ENCODE peak calls at places on chromosomes 7 and 10, in six cellular contexts. O is spleen, G is Panc1, H is endodermal cell, U is coronary artery, F is endothelial cell of umbilical vein. W is an unnamed sample.

GRCh38 chr7:142176901-142177300 is 65.4 kb downstream of the MGAM2 start:
- DNase-seq in O (no peak), G (no peak), H (no peak), U (no peak), F (no peak), W (no peak)

GRCh38 chr7:158737064-158737695 is 32.6 kb upstream of the NCAPG2 start:
- DNase-seq in O (no peak), G (no peak), H (no peak), U (no peak), F (no peak), W (no peak)

GRCh38 chr10:116676118-116676517 is 55.4 kb downstream of the PNLIPRP2 start:
- DNase-seq in O (no peak), G (no peak), H (no peak), U (no peak), F (no peak), W (no peak)

GRCh38 chr10:22766693-22767092 is 52.3 kb upstream of the PIP4K2A start:
- DNase-seq in O (no peak), G (no peak), H (no peak), U (no peak), F (no peak), W (no peak)

GRCh38 chr7:108094933-108095710 is 35.0 kb downstream of the LAMB4 start:
- DNase-seq in O (no peak), G (peak), H (no peak), U (no peak), F (peak), W (peak)

GRCh38 chr7:277228-277627 is 12.7 kb upstream of the FOXL3 start:
- DNase-seq in O (no peak), G (no peak), H (no peak), U (no peak), F (no peak), W (no peak)

GRCh38 chr10:29243750-29244149 is 45.1 kb upstream of the LYZL1 start:
- DNase-seq in O (no peak), G (no peak), H (peak), U (no peak), F (peak), W (no peak)

GRCh38 chr7:47228386-47229014 is 353.4 kb downstream of the TNS3 start:
- DNase-seq in O (no peak), G (no peak), H (peak), U (no peak), F (no peak), W (no peak)

DNA sequence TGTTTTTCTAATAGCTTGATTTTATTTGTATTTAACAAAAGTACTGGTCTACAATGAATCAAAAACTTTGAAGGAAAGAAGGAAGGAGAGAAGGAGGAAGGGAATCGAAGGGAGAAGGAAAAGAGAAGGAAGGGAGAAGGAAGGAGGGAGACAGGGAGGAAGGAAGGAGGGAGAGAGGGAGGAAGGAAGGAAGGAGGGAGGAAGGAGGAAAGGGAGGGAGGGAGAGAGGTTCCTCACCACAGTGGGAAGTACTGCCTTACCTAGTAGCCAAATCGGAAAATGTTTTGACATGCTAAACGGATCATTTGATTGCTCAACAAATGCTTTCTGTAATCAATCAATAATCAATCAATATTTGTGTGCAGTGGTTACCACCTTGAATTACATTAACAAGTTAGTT is 225.8 kb upstream of the CELF2 start:
- DNase-seq in O (no peak), G (no peak), H (no peak), U (no peak), F (no peak), W (no peak)
- H3K4me3 ChIP-seq in O (no peak), G (no peak), H (no peak), U (no peak), F (no peak), W (no peak)

GRCh38 chr7:134943785-134944400 is 42.4 kb upstream of the AGBL3 start:
- DNase-seq in O (no peak), G (peak), H (no peak), U (no peak), F (peak), W (no peak)
- TF ChIP-seq CTCF in O (no peak), G (peak), H (peak), U (no peak), F (peak), W (no peak)

GRCh38 chr10:60781678-60782077 is 3.4 kb downstream of the CDK1 start:
- DNase-seq in O (no peak), G (no peak), H (no peak), U (no peak), F (no peak), W (no peak)
- H3K4me3 ChIP-seq in O (no peak), G (no peak), H (peak), U (no peak), F (no peak), W (no peak)

GRCh38 chr7:139570119-139570518 is 46.6 kb downstream of the CLEC2L start:
- DNase-seq in O (peak), G (no peak), H (peak), U (peak), F (no peak), W (peak)
- TF ChIP-seq CTCF in O (no peak), G (no peak), H (peak), U (no peak), F (no peak), W (no peak)

GRCh38 chr7:2662273-2663120 is 25.5 kb upstream of the AMZ1 start:
- DNase-seq in O (peak), G (no peak), H (no peak), U (no peak), F (no peak), W (no peak)
- H3K4me3 ChIP-seq in O (no peak), G (no peak), H (no peak), U (no peak), F (no peak), W (no peak)

GRCh38 chr10:86329093-86329710 is 37.4 kb downstream of the GRID1 start:
- DNase-seq in O (peak), G (no peak), H (no peak), U (no peak), F (no peak), W (no peak)
- TF ChIP-seq CTCF in O (no peak), G (no peak), H (peak), U (no peak), F (no peak), W (no peak)

GRCh38 chr10:112715581-112715980 is 234.5 kb upstream of the TCF7L2 start:
- DNase-seq in O (no peak), G (no peak), H (no peak), U (no peak), F (no peak), W (no peak)
- H3K4me3 ChIP-seq in O (no peak), G (no peak), H (no peak), U (no peak), F (no peak), W (no peak)

DNA sequence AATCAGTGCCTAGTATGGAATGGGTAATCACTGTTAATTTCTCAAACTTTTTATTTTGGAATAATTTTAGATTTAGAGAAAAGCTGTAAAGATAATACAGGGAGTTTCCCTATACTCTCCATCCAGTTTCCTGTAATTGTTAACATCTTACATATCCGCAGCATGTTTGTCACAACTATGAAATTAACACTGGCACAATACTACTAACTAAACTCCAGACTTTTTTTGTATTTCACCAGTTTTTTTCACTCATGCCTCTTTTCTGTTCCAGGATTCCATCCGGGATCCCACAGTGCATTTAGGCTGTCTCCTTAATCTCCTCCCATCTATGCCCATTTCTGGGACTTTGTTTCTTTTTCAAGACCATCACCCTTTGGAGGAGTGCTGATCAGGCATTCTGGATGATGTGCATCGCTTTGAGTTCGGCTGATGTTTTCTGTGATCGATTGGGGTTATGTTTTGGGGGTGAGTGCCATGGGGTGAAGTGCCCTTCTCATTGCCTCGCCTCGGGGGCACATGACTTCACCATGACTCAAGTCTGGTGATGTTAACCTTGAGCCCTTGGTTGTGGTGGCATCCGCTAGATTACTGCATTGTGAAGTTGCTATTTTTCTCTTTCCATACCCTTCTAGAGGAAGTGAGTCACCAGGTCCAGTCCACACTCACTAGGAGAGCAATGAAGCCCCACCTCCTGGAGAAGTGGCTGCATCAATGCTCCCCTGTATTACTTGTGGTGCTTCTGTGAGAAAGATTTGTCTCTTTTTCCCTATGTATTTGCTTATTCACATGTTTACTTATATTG is 43.9 kb upstream of the GRB10 start:
- DNase-seq in O (no peak), G (peak), H (no peak), U (no peak), F (peak), W (no peak)
- TF ChIP-seq CTCF in O (no peak), G (no peak), H (no peak), U (no peak), F (peak), W (no peak)

DNA sequence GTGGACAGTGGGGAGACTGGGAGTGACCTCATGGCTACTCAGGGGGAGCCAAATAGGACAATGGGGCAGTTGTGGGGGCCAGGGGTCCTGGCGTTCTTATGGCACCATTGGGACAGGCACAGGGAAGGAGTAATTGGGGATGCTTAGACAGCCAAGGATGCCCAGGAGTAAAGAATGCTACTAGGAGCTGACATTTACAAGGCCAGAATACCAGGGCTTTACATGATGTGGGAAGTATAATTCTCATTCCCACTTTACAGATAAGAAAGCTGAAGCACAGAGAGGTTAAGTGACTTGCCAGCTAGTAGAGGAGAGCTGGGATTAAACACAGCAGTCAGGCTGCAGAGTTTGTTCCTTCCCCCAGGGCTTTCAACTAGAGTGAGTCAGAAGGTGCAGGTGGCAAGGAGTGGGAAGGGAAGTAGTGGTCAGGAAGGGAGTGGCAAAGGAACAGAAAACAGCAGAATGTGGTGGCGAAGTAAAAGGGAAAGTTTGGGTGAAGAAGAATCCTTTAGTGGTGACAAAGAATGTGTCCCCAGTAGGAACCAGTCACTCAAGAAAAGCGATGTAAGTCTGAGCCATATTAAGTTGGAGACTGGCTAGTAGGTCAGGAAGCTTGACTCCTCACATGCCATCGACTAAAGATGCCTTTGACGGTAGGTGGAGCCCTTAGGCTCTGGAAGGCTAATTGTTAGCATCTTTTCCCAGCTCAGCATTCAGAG is 32.8 kb downstream of the CPVL start:
- DNase-seq in O (no peak), G (peak), H (peak), U (no peak), F (peak), W (peak)
- H3K4me3 ChIP-seq in O (no peak), G (no peak), H (no peak), U (no peak), F (no peak), W (no peak)

W was measured in breast epithelium.